ENCODE peak calls at places on chromosomes 1 and 21, in six cellular contexts. P is neuronal stem cell, F is OCI-LY7, I is IMR-90, S is PC-3, E is mammary epithelial cell. Q is an unnamed sample.
A peak's percentile ranks its signal among the peaks of the same experiment; 100 is the strongest.

GRCh38 chr1:208179303-208179702 is 64.9 kb downstream of the PLXNA2 start:
- DNase-seq in P (no peak), F (no peak), I (no peak), S (peak; percentile 89), E (no peak), Q (no peak)

GRCh38 chr1:211705439-211706205 is 30.2 kb upstream of the NEK2 start:
- DNase-seq in P (no peak), F (no peak), I (peak; percentile 25), S (peak; percentile 75), E (peak; percentile 78), Q (no peak)

GRCh38 chr1:29752141-29752540 is 515.8 kb downstream of the PTPRU start:
- DNase-seq in P (peak; percentile 39), F (no peak), I (no peak), S (peak; percentile 7), E (no peak), Q (peak; percentile 78)

GRCh38 chr1:63548303-63548702 is 25.0 kb downstream of the EFCAB7 start:
- DNase-seq in P (no peak), F (no peak), I (no peak), S (no peak), E (no peak), Q (no peak)

GRCh38 chr21:31604591-31605190 is 54.8 kb upstream of the SOD1 start:
- DNase-seq in P (peak; percentile 74), F (peak; percentile 83), I (peak; percentile 54), S (peak; percentile 87), E (peak; percentile 41), Q (peak; percentile 87)

GRCh38 chr21:25467891-25468290 is 139.4 kb downstream of the MRPL39 start:
- DNase-seq in P (no peak), F (no peak), I (no peak), S (no peak), E (peak; percentile 1), Q (no peak)

GRCh38 chr1:9201421-9202239 is 32.9 kb upstream of the H6PD start:
- DNase-seq in P (no peak), F (no peak), I (peak; percentile 86), S (peak; percentile 43), E (peak; percentile 41), Q (peak; percentile 61)

GRCh38 chr1:205396972-205397616 is 24.8 kb downstream of the LEMD1 start:
- DNase-seq in P (peak; percentile 47), F (peak; percentile 79), I (peak; percentile 43), S (peak; percentile 86), E (peak; percentile 52), Q (peak; percentile 82)

GRCh38 chr1:204254031-204254661 is 40.4 kb upstream of the GOLT1A start:
- DNase-seq in P (no peak), F (no peak), I (peak; percentile 73), S (peak; percentile 54), E (peak; percentile 43), Q (peak; percentile 51)

GRCh38 chr1:93592636-93592949 is 89.0 kb downstream of the BCAR3 start:
- DNase-seq in P (no peak), F (no peak), I (no peak), S (no peak), E (no peak), Q (no peak)

GRCh38 chr1:40317394-40318074 is 448 bp upstream of the COL9A2 start:
- DNase-seq in P (no peak), F (no peak), I (no peak), S (no peak), E (no peak), Q (peak; percentile 16)

GRCh38 chr1:40316595-40317393 is at the start of gene COL9A2:
- DNase-seq in P (no peak), F (peak; percentile 75), I (no peak), S (peak; percentile 45), E (no peak), Q (peak; percentile 64)

GRCh38 chr1:40314721-40315238 is 2.3 kb downstream of the COL9A2 start:
- DNase-seq in P (no peak), F (no peak), I (no peak), S (no peak), E (no peak), Q (peak; percentile 81)

GRCh38 chr1:40315239-40315794 is 1.8 kb downstream of the COL9A2 start:
- DNase-seq in P (peak; percentile 86), F (peak; percentile 93), I (peak; percentile 83), S (peak; percentile 68), E (peak; percentile 80), Q (peak; percentile 94)

DNA sequence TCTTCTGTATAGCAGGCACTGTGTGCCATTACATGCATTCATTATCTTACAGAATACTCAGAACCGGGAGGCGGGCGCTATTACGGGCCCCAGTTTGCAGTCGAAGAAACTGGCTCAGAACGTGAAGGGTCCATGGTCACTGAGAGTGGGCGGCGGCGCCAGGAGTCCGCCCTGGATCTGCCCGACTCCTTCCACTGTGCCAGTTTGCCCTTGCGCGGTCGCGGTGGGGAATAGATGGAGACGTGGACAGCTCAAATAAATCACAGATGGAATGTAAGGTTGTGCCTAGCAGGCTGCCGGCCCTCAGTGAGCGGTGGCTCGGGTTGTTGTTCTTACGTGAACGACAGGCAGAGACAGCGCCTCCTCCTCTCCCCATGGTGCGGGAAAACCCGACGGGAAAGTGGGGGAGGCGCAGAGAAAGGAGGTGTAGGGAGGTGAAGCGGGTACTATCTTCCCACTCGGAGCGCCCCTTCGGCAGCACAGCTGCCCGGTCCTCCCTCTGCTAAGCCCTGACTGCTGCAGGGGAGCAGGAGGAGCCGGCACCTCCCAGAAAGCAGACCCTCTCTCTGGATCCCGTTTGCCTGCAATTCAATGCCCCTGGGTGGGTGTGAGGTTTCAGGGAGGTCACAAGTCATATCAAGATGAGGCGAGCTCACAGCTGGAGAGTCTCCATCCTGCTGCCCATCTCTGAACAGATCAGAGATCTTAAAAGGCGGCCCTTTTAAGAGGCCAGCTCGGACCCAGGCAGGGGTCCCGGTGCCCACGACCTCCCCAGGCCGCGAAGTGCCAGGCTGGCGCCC is 1.1 kb downstream of the COL9A2 start:
- DNase-seq in P (peak; percentile 48), F (peak; percentile 24), I (no peak), S (no peak), E (no peak), Q (peak; percentile 58)
- H3K4me1 ChIP-seq in P (peaks cover 21% of the 10 kb centered on the region), F (peaks cover 53% of the 10 kb centered on the region), I (peaks cover 13% of the 10 kb centered on the region), S (no peaks in the 10 kb centered on the region), E (peaks cover 20% of the 10 kb centered on the region), Q (peaks cover 15% of the 10 kb centered on the region)

GRCh38 chr1:85495556-85495955 is 30.6 kb upstream of the DDAH1 start:
- DNase-seq in P (no peak), F (no peak), I (peak; percentile 70), S (peak; percentile 98), E (peak; percentile 84), Q (no peak)
- H2AFZ ChIP-seq in P (no peak overlapping the region), F (no peak overlapping the region), I (no peak overlapping the region), S (peak overlapping the region; percentile 72), E (peak overlapping the region; percentile 34), Q (no peak overlapping the region)

GRCh38 chr1:88562991-88563390 is 121.1 kb upstream of the PKN2 start:
- DNase-seq in P (no peak), F (no peak), I (no peak), S (no peak), E (no peak), Q (no peak)
- H3K4me1 ChIP-seq in P (no peaks in the 10 kb centered on the region), F (no peaks in the 10 kb centered on the region), I (no peaks in the 10 kb centered on the region), S (no peaks in the 10 kb centered on the region), E (no peaks in the 10 kb centered on the region), Q (peaks cover 9% of the 10 kb centered on the region)

DNA sequence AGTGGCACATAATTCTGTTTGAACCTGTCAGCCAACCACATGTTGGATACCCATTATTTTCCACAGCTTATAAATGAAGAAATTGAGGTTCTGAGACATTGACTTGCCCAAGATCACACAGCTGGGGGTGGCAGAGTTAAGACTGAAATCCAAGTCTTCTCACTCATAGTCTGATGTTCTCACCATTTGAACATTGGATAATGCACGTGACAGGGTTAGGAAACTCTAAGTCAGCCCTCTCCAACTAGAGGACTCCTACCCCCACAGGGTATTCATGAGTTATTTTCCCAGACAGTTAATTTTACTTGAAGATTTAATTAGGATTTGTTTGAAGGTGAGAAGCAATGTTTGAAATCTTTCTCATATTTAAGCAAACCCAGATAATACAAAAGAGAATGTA is 38.1 kb upstream of the C1orf105 start:
- DNase-seq in P (no peak), F (no peak), I (no peak), S (no peak), E (no peak), Q (no peak)
- H2AFZ ChIP-seq in P (no peak overlapping the region), F (peak overlapping the region; percentile 66), I (peak overlapping the region; percentile 54), S (no peak overlapping the region), E (no peak overlapping the region), Q (no peak overlapping the region)

DNA sequence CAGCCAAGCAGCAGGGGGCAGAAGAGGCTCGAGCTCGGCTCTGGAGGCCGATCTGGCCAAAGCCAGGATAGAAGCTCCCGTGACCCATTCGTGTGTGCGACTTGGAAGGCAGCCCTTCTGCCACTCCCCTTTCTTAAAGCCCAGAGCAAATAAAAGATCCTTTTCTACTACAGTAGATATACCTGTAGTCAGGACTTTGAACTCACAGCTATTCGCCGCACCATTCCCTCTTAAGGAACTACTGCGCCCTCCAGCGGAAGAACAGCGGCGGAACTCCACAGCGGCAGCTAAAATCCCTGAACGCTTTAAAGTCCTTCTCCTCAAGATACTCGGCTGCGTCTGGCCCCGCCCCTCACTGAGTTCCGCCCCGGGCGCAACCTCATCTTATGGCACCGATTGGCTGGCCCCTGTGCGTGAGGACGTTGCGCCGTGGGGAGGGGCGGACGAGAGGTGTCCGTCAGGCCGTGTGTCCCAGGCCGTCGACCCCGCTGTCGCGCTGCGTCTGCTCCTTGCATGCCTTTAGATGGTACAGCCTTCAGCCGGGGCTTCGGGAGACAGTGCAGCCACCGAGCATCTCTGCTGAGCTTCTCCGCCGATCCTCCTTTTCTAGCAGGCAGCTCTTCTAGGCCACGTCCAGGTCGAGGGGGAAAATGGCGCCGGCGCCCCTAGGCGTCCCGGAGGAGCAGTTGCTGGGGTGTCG is at the start of gene LRIG2:
- DNase-seq in P (peak; percentile 97), F (peak; percentile 97), I (peak; percentile 97), S (peak; percentile 99), E (peak; percentile 99), Q (peak; percentile 99)
- H3K4me1 ChIP-seq in P (peaks cover 4% of the 10 kb centered on the region), F (peaks cover 27% of the 10 kb centered on the region), I (no peaks in the 10 kb centered on the region), S (peaks cover 9% of the 10 kb centered on the region), E (peaks cover 11% of the 10 kb centered on the region), Q (no peaks in the 10 kb centered on the region)